ENCODE peak calls at places on chromosomes 5 and 9, in five cellular contexts. G is cardiac septum, T is caudate nucleus, L is NCI-H1417, U is cardiac muscle cell. O is an unnamed sample.

GRCh38 chr9:77707696-77708095 is 59.6 kb upstream of the GNA14 start:
- DNase-seq in G (no peak), T (no peak), L (no peak), U (no peak), O (no peak)

GRCh38 chr9:4714266-4715016 is 26.6 kb downstream of the AK3 start:
- DNase-seq in U (no peak), T (no peak), L (no peak), G (no peak), O (no peak)

GRCh38 chr5:26031481-26031880 is 1006.9 kb downstream of the CDH9 start:
- DNase-seq in U (peak), L (no peak), G (no peak), T (no peak), O (no peak)

GRCh38 chr5:131635755-131636479 is 888 bp upstream of the RAPGEF6 start:
- DNase-seq in U (peak), T (no peak), G (no peak), L (no peak), O (no peak)

GRCh38 chr5:140261403-140262171 is 41.3 kb downstream of the PFDN1 start:
- DNase-seq in L (no peak), T (peak), U (peak), G (peak), O (no peak)

GRCh38 chr5:78594014-78594413 is 54.6 kb downstream of the LHFPL2 start:
- DNase-seq in U (no peak), T (no peak), L (no peak), G (no peak), O (no peak)

GRCh38 chr5:111960466-111961215 is 203.6 kb upstream of the NREP start:
- DNase-seq in L (no peak), T (no peak), G (no peak), U (peak), O (no peak)

GRCh38 chr9:31608413-31608812 is 776.0 kb upstream of the ACO1 start:
- DNase-seq in U (no peak), L (no peak), T (no peak), G (no peak), O (no peak)

GRCh38 chr5:149135536-149136201 is 5.6 kb upstream of the ABLIM3 start:
- DNase-seq in L (no peak), U (no peak), G (no peak), T (no peak), O (no peak)

GRCh38 chr5:86997501-86997900 is 270.2 kb upstream of the RASA1 start:
- DNase-seq in T (no peak), L (no peak), G (no peak), U (no peak), O (no peak)

GRCh38 chr9:83630938-83631457 is 8.1 kb downstream of the IDNK start:
- DNase-seq in T (no peak), U (peak), G (no peak), L (peak), O (no peak)

GRCh38 chr9:69446496-69446895 is 121.5 kb downstream of the ENTREP1 start:
- DNase-seq in L (no peak), U (no peak), T (no peak), G (no peak), O (no peak)

GRCh38 chr5:96124589-96124988 is 162.9 kb upstream of the ELL2 start:
- DNase-seq in T (no peak), L (no peak), G (no peak), U (no peak), O (no peak)

GRCh38 chr9:134751630-134752029 is 110.0 kb downstream of the COL5A1 start:
- DNase-seq in T (no peak), G (no peak), U (no peak), L (no peak), O (no peak)

GRCh38 chr9:437066-438015 is 222.7 kb downstream of the DOCK8 start:
- DNase-seq in U (no peak), T (no peak), L (no peak), G (no peak), O (no peak)

GRCh38 chr5:107557051-107557658 is 113.6 kb downstream of the EFNA5 start:
- DNase-seq in T (no peak), U (peak), L (no peak), G (peak), O (no peak)

GRCh38 chr5:116437922-116438578 is 136.6 kb downstream of the SEMA6A start:
- DNase-seq in L (no peak), T (no peak), U (no peak), G (no peak), O (no peak)

GRCh38 chr5:67815455-67816391 is 399.8 kb upstream of the PIK3R1 start:
- DNase-seq in U (no peak), L (peak), G (no peak), T (no peak), O (no peak)